ENCODE peak calls at places on chromosomes 16 and 17, in ten cellular contexts. X is HEK293T; E is foreskin fibroblast; T is Caki2; P is T-cell; Y is RPMI8226; N is A549; K is substantia nigra; I is NCI-H1105 treated with DMSO at 0.1 percent for 48 hours; O is effector memory CD4-positive, alpha-beta T cell. M is an unnamed sample.

GRCh38 chr16:72197556-72197955 is 25.6 kb upstream of the PMFBP1 start:
- DNase-seq in X (no peak), E (no peak), T (no peak), P (no peak), Y (no peak), N (no peak), K (no peak), I (no peak), O (no peak), M (no peak)

GRCh38 chr16:48384305-48384981 is 770 bp downstream of the SIAH1 start:
- DNase-seq in X (peak), E (no peak), T (peak), P (peak), Y (peak), N (peak), K (peak), I (peak), O (peak), M (peak)

GRCh38 chr16:974606-975312 is 4.0 kb upstream of the LMF1 start:
- DNase-seq in X (no peak), E (no peak), T (peak), P (no peak), Y (peak), N (no peak), K (peak), I (no peak), O (no peak), M (no peak)

GRCh38 chr17:58402679-58403078 is 14.7 kb downstream of the RNF43 start:
- DNase-seq in X (no peak), E (no peak), T (no peak), P (no peak), Y (no peak), N (no peak), K (no peak), I (no peak), O (no peak), M (peak)

GRCh38 chr17:28191018-28191417 is 128.0 kb upstream of the TMEM97 start:
- DNase-seq in X (no peak), E (no peak), T (no peak), P (no peak), Y (no peak), N (no peak), K (no peak), I (no peak), O (no peak), M (no peak)

GRCh38 chr16:2692251-2692947 is 10.1 kb downstream of the KCTD5 start:
- DNase-seq in X (no peak), E (no peak), T (no peak), P (no peak), Y (no peak), N (no peak), K (peak), I (no peak), O (no peak), M (no peak)

GRCh38 chr17:28547623-28548416 is 4.6 kb downstream of the UNC119 start:
- DNase-seq in X (peak), E (peak), T (peak), P (peak), Y (peak), N (peak), K (peak), I (peak), O (peak), M (peak)

GRCh38 chr17:17505151-17505550 is 9.0 kb upstream of the RASD1 start:
- DNase-seq in X (no peak), E (no peak), T (no peak), P (no peak), Y (no peak), N (no peak), K (no peak), I (no peak), O (no peak), M (no peak)

GRCh38 chr17:72515291-72516065 is 394.7 kb downstream of the SOX9 start:
- DNase-seq in X (no peak), E (peak), T (peak), P (no peak), Y (no peak), N (no peak), K (no peak), I (no peak), O (no peak), M (no peak)

GRCh38 chr17:62824290-62825135 is 16.4 kb upstream of the MARCHF10 start:
- DNase-seq in X (no peak), E (peak), T (peak), P (no peak), Y (no peak), N (peak), K (no peak), I (no peak), O (no peak), M (peak)

GRCh38 chr16:558298-559020 is 1.7 kb upstream of the PRR35 start:
- DNase-seq in X (no peak), E (no peak), T (no peak), P (no peak), Y (no peak), N (no peak), K (no peak), I (no peak), O (no peak), M (no peak)

GRCh38 chr16:85484337-85485295 is 128.5 kb upstream of the GSE1 start:
- DNase-seq in X (no peak), E (no peak), T (no peak), P (no peak), Y (no peak), N (no peak), K (no peak), I (peak), O (no peak), M (no peak)

GRCh38 chr16:68319185-68319908 is 8.5 kb downstream of the PRMT7 start:
- DNase-seq in X (no peak), E (no peak), T (no peak), P (no peak), Y (no peak), N (no peak), K (no peak), I (no peak), O (no peak), M (no peak)

GRCh38 chr16:57873218-57873617 is 70.9 kb upstream of the KIFC3 start:
- DNase-seq in X (no peak), E (no peak), T (no peak), P (no peak), Y (no peak), N (no peak), K (no peak), I (peak), O (no peak), M (no peak)

GRCh38 chr16:24208710-24209109 is 47.4 kb upstream of the CACNG3 start:
- DNase-seq in X (no peak), E (no peak), T (no peak), P (no peak), Y (no peak), N (no peak), K (peak), I (no peak), O (no peak), M (no peak)

GRCh38 chr16:23962001-23962400 is 126.2 kb downstream of the PRKCB start:
- DNase-seq in X (no peak), E (no peak), T (no peak), P (no peak), Y (no peak), N (no peak), K (no peak), I (no peak), O (no peak), M (no peak)

GRCh38 chr17:69945698-69946185 is 129.3 kb upstream of the KCNJ16 start:
- DNase-seq in X (no peak), E (peak), T (no peak), P (no peak), Y (no peak), N (no peak), K (no peak), I (no peak), O (no peak), M (no peak)

GRCh38 chr16:65658339-65659275 is 536.7 kb upstream of the CDH11 start:
- DNase-seq in X (no peak), E (peak), T (no peak), P (no peak), Y (no peak), N (peak), K (no peak), I (peak), O (no peak), M (peak)

GRCh38 chr17:73341350-73342056 is 29.7 kb upstream of the CDC42EP4 start:
- DNase-seq in X (no peak), E (no peak), T (no peak), P (no peak), Y (peak), N (no peak), K (peak), I (no peak), O (no peak), M (no peak)

GRCh38 chr17:59362811-59363205 is 31.4 kb downstream of the YPEL2 start:
- DNase-seq in X (no peak), E (no peak), T (no peak), P (no peak), Y (no peak), N (no peak), K (no peak), I (no peak), O (no peak), M (no peak)

GRCh38 chr16:81729451-81729850 is 49.6 kb upstream of the PLCG2 start:
- DNase-seq in X (peak), E (no peak), T (no peak), P (no peak), Y (no peak), N (no peak), K (no peak), I (no peak), O (no peak), M (no peak)

GRCh38 chr17:2789700-2790099 is 6.5 kb upstream of the RAP1GAP2 start:
- DNase-seq in X (no peak), E (no peak), T (no peak), P (no peak), Y (no peak), N (no peak), K (no peak), I (no peak), O (no peak), M (no peak)

GRCh38 chr17:73667184-73667959 is 23.1 kb upstream of the SDK2 start:
- DNase-seq in X (no peak), E (no peak), T (no peak), P (no peak), Y (no peak), N (no peak), K (no peak), I (no peak), O (no peak), M (no peak)

GRCh38 chr17:79006001-79006400 is 3.6 kb downstream of the CANT1 start:
- DNase-seq in X (no peak), E (no peak), T (no peak), P (no peak), Y (no peak), N (no peak), K (no peak), I (no peak), O (no peak), M (peak)

GRCh38 chr16:89903908-89904515 is 14.7 kb upstream of the MC1R start:
- DNase-seq in X (no peak), E (no peak), T (no peak), P (no peak), Y (no peak), N (no peak), K (no peak), I (no peak), O (no peak), M (no peak)

GRCh38 chr17:83064732-83065659 is 14.4 kb upstream of the METRNL start:
- DNase-seq in X (no peak), E (no peak), T (no peak), P (no peak), Y (peak), N (no peak), K (no peak), I (no peak), O (no peak), M (peak)

GRCh38 chr16:19843371-19843770 is 41.3 kb downstream of the GPRC5B start:
- DNase-seq in X (no peak), E (peak), T (no peak), P (no peak), Y (no peak), N (no peak), K (no peak), I (no peak), O (no peak), M (no peak)

GRCh38 chr17:43399839-43400328 is 1.1 kb downstream of the ARL4D start:
- DNase-seq in X (no peak), E (no peak), T (peak), P (no peak), Y (no peak), N (peak), K (no peak), I (no peak), O (no peak), M (no peak)

GRCh38 chr17:59786536-59787319 is 79.3 kb downstream of the VMP1 start:
- DNase-seq in X (peak), E (peak), T (peak), P (peak), Y (peak), N (peak), K (peak), I (no peak), O (peak), M (peak)

GRCh38 chr17:82536220-82537201 is 17.0 kb downstream of the FOXK2 start:
- DNase-seq in X (no peak), E (peak), T (peak), P (no peak), Y (peak), N (no peak), K (no peak), I (no peak), O (no peak), M (no peak)

GRCh38 chr16:72862090-72862489 is 185.8 kb downstream of the ZFHX3 start:
- DNase-seq in X (no peak), E (no peak), T (no peak), P (no peak), Y (no peak), N (no peak), K (no peak), I (no peak), O (no peak), M (no peak)